ENCODE peak calls at places on chromosome 2, in ten cellular contexts. One of them, this sample, is unnamed.

GRCh38 chr2:205477016-205477705 is 205.1 kb upstream of the NRP2 start:
- DNase-seq in transverse colon: no peak
- DNase-seq in frontal cortex: no peak
- DNase-seq in fibroblast of lung: no peak
- DNase-seq in COR-L47: no peak
- DNase-seq in nephron progenitor cell: no peak
- DNase-seq in EL: peak
- DNase-seq in stimulated activated CD4-positive, alpha-beta T cell treated with anti-CD3 and anti-CD28 coated beads, Interleukin-2, amount 100 ng/mL, for 48 hours: no peak
- DNase-seq in GM23248: peak
- DNase-seq in A172: no peak
- DNase-seq in this sample: peak

GRCh38 chr2:221589696-221590095 is 17.6 kb upstream of the EPHA4 start:
- DNase-seq in nephron progenitor cell: no peak
- DNase-seq in EL: no peak
- DNase-seq in A172: no peak
- DNase-seq in transverse colon: no peak
- DNase-seq in GM23248: no peak
- DNase-seq in stimulated activated CD4-positive, alpha-beta T cell treated with anti-CD3 and anti-CD28 coated beads, Interleukin-2, amount 100 ng/mL, for 48 hours: no peak
- DNase-seq in frontal cortex: no peak
- DNase-seq in COR-L47: no peak
- DNase-seq in fibroblast of lung: no peak
- DNase-seq in this sample: no peak

GRCh38 chr2:147989809-147990403 is 30.6 kb downstream of the ORC4 start:
- DNase-seq in EL: peak
- DNase-seq in stimulated activated CD4-positive, alpha-beta T cell treated with anti-CD3 and anti-CD28 coated beads, Interleukin-2, amount 100 ng/mL, for 48 hours: no peak
- DNase-seq in nephron progenitor cell: no peak
- DNase-seq in COR-L47: peak
- DNase-seq in A172: peak
- DNase-seq in fibroblast of lung: peak
- DNase-seq in GM23248: peak
- DNase-seq in transverse colon: no peak
- DNase-seq in frontal cortex: peak
- DNase-seq in this sample: peak

GRCh38 chr2:70089946-70090523 is 2.8 kb downstream of the PCBP1 start:
- DNase-seq in fibroblast of lung: no peak
- DNase-seq in A172: no peak
- DNase-seq in EL: no peak
- DNase-seq in stimulated activated CD4-positive, alpha-beta T cell treated with anti-CD3 and anti-CD28 coated beads, Interleukin-2, amount 100 ng/mL, for 48 hours: no peak
- DNase-seq in frontal cortex: no peak
- DNase-seq in nephron progenitor cell: no peak
- DNase-seq in GM23248: peak
- DNase-seq in COR-L47: peak
- DNase-seq in transverse colon: no peak
- DNase-seq in this sample: peak

GRCh38 chr2:232533944-232534710 is 5.4 kb upstream of the CHRNG start:
- DNase-seq in COR-L47: no peak
- DNase-seq in EL: no peak
- DNase-seq in nephron progenitor cell: no peak
- DNase-seq in stimulated activated CD4-positive, alpha-beta T cell treated with anti-CD3 and anti-CD28 coated beads, Interleukin-2, amount 100 ng/mL, for 48 hours: no peak
- DNase-seq in GM23248: peak
- DNase-seq in frontal cortex: no peak
- DNase-seq in A172: no peak
- DNase-seq in transverse colon: no peak
- DNase-seq in fibroblast of lung: no peak
- DNase-seq in this sample: peak

GRCh38 chr2:99085400-99085799 is 56.1 kb upstream of the C2orf15 start:
- DNase-seq in A172: peak
- DNase-seq in transverse colon: no peak
- DNase-seq in GM23248: peak
- DNase-seq in fibroblast of lung: peak
- DNase-seq in frontal cortex: no peak
- DNase-seq in EL: peak
- DNase-seq in stimulated activated CD4-positive, alpha-beta T cell treated with anti-CD3 and anti-CD28 coated beads, Interleukin-2, amount 100 ng/mL, for 48 hours: no peak
- DNase-seq in COR-L47: no peak
- DNase-seq in nephron progenitor cell: peak
- DNase-seq in this sample: no peak

GRCh38 chr2:3626817-3627499 is 31.0 kb upstream of the ALLC start:
- DNase-seq in nephron progenitor cell: no peak
- DNase-seq in GM23248: no peak
- DNase-seq in fibroblast of lung: no peak
- DNase-seq in EL: no peak
- DNase-seq in stimulated activated CD4-positive, alpha-beta T cell treated with anti-CD3 and anti-CD28 coated beads, Interleukin-2, amount 100 ng/mL, for 48 hours: no peak
- DNase-seq in frontal cortex: no peak
- DNase-seq in transverse colon: no peak
- DNase-seq in A172: no peak
- DNase-seq in COR-L47: no peak
- DNase-seq in this sample: no peak

GRCh38 chr2:33133436-33133835 is 186.7 kb downstream of the LTBP1 start:
- DNase-seq in COR-L47: no peak
- DNase-seq in nephron progenitor cell: no peak
- DNase-seq in frontal cortex: no peak
- DNase-seq in fibroblast of lung: peak
- DNase-seq in A172: no peak
- DNase-seq in stimulated activated CD4-positive, alpha-beta T cell treated with anti-CD3 and anti-CD28 coated beads, Interleukin-2, amount 100 ng/mL, for 48 hours: no peak
- DNase-seq in transverse colon: no peak
- DNase-seq in EL: no peak
- DNase-seq in GM23248: no peak
- DNase-seq in this sample: peak

GRCh38 chr2:202221873-202222272 is 16.5 kb downstream of the SUMO1 start:
- DNase-seq in EL: peak
- DNase-seq in stimulated activated CD4-positive, alpha-beta T cell treated with anti-CD3 and anti-CD28 coated beads, Interleukin-2, amount 100 ng/mL, for 48 hours: no peak
- DNase-seq in A172: peak
- DNase-seq in GM23248: peak
- DNase-seq in nephron progenitor cell: peak
- DNase-seq in fibroblast of lung: peak
- DNase-seq in COR-L47: no peak
- DNase-seq in frontal cortex: no peak
- DNase-seq in transverse colon: no peak
- DNase-seq in this sample: peak

GRCh38 chr2:189022002-189022401 is 47.8 kb downstream of the COL3A1 start:
- DNase-seq in frontal cortex: no peak
- DNase-seq in COR-L47: no peak
- DNase-seq in stimulated activated CD4-positive, alpha-beta T cell treated with anti-CD3 and anti-CD28 coated beads, Interleukin-2, amount 100 ng/mL, for 48 hours: no peak
- DNase-seq in GM23248: peak
- DNase-seq in EL: peak
- DNase-seq in A172: peak
- DNase-seq in transverse colon: no peak
- DNase-seq in nephron progenitor cell: no peak
- DNase-seq in fibroblast of lung: peak
- DNase-seq in this sample: peak

GRCh38 chr2:238496756-238497609 is 70.3 kb downstream of the ASB1 start:
- DNase-seq in EL: no peak
- DNase-seq in COR-L47: no peak
- DNase-seq in fibroblast of lung: no peak
- DNase-seq in transverse colon: no peak
- DNase-seq in nephron progenitor cell: no peak
- DNase-seq in A172: no peak
- DNase-seq in GM23248: no peak
- DNase-seq in frontal cortex: no peak
- DNase-seq in stimulated activated CD4-positive, alpha-beta T cell treated with anti-CD3 and anti-CD28 coated beads, Interleukin-2, amount 100 ng/mL, for 48 hours: no peak
- DNase-seq in this sample: no peak

This sample was measured in fibroblast of the aortic adventitia.